ENCODE peak calls at places on chromosomes 3 and 15, in five cellular contexts. One of them, this sample, is unnamed.

GRCh38 chr15:58352026-58352929 is 79.5 kb upstream of the LIPC start:
- DNase-seq in islet precursor cell: no peak
- DNase-seq in AG09309: no peak
- DNase-seq in fibroblast of lung: no peak
- DNase-seq in iPS-NIHi11: no peak
- DNase-seq in this sample: no peak

GRCh38 chr3:185764168-185764988 is 60.5 kb downstream of the IGF2BP2 start:
- DNase-seq in islet precursor cell: peak; percentile 65
- DNase-seq in AG09309: no peak
- DNase-seq in fibroblast of lung: peak; percentile 56
- DNase-seq in iPS-NIHi11: no peak
- DNase-seq in this sample: peak; percentile 60

GRCh38 chr3:15064299-15064834 is 748 bp downstream of the MRPS25 start:
- DNase-seq in islet precursor cell: peak; percentile 66
- DNase-seq in AG09309: no peak
- DNase-seq in fibroblast of lung: peak; percentile 30
- DNase-seq in iPS-NIHi11: peak; percentile 37
- DNase-seq in this sample: peak; percentile 68

GRCh38 chr15:77944002-77944867 is 133.3 kb downstream of the TBC1D2B start:
- DNase-seq in islet precursor cell: peak; percentile 92
- DNase-seq in AG09309: peak; percentile 16
- DNase-seq in fibroblast of lung: peak; percentile 83
- DNase-seq in iPS-NIHi11: peak; percentile 68
- DNase-seq in this sample: peak; percentile 81

GRCh38 chr3:161415506-161416231 is 44.4 kb upstream of the SPTSSB start:
- DNase-seq in islet precursor cell: no peak
- DNase-seq in AG09309: peak; percentile 73
- DNase-seq in fibroblast of lung: peak; percentile 90
- DNase-seq in iPS-NIHi11: no peak
- DNase-seq in this sample: peak; percentile 82

GRCh38 chr3:185822221-185822956 is 2.5 kb downstream of the IGF2BP2 start:
- DNase-seq in islet precursor cell: no peak
- DNase-seq in AG09309: no peak
- DNase-seq in fibroblast of lung: peak; percentile 76
- DNase-seq in iPS-NIHi11: no peak
- DNase-seq in this sample: peak; percentile 54

GRCh38 chr3:127458698-127459097 is 131.8 kb downstream of the TPRA1 start:
- DNase-seq in islet precursor cell: peak; percentile 89
- DNase-seq in AG09309: no peak
- DNase-seq in fibroblast of lung: peak; percentile 6
- DNase-seq in iPS-NIHi11: peak; percentile 87
- DNase-seq in this sample: peak; percentile 34

GRCh38 chr3:185424435-185424834 is 61.5 kb downstream of the MAP3K13 start:
- DNase-seq in islet precursor cell: no peak
- DNase-seq in AG09309: no peak
- DNase-seq in fibroblast of lung: no peak
- DNase-seq in iPS-NIHi11: no peak
- DNase-seq in this sample: no peak

GRCh38 chr3:133509482-133509881 is 64.0 kb upstream of the CDV3 start:
- DNase-seq in islet precursor cell: no peak
- DNase-seq in AG09309: no peak
- DNase-seq in fibroblast of lung: no peak
- DNase-seq in iPS-NIHi11: no peak
- DNase-seq in this sample: no peak

GRCh38 chr15:63366451-63366850 is 15.2 kb downstream of the CA12 start:
- DNase-seq in islet precursor cell: no peak
- DNase-seq in AG09309: no peak
- DNase-seq in fibroblast of lung: peak; percentile 72
- DNase-seq in iPS-NIHi11: no peak
- DNase-seq in this sample: no peak

GRCh38 chr3:114498779-114499370 is 205.0 kb downstream of the TIGIT start:
- DNase-seq in islet precursor cell: peak; percentile 77
- DNase-seq in AG09309: peak; percentile 33
- DNase-seq in fibroblast of lung: peak; percentile 95
- DNase-seq in iPS-NIHi11: no peak
- DNase-seq in this sample: peak; percentile 92

GRCh38 chr3:2198880-2199279 is 100.2 kb downstream of the CNTN4 start:
- DNase-seq in islet precursor cell: no peak
- DNase-seq in AG09309: no peak
- DNase-seq in fibroblast of lung: no peak
- DNase-seq in iPS-NIHi11: no peak
- DNase-seq in this sample: no peak

GRCh38 chr3:141405025-141405424 is 36.7 kb downstream of the ZBTB38 start:
- DNase-seq in islet precursor cell: no peak
- DNase-seq in AG09309: peak; percentile 52
- DNase-seq in fibroblast of lung: peak; percentile 78
- DNase-seq in iPS-NIHi11: no peak
- DNase-seq in this sample: peak; percentile 81

GRCh38 chr15:63395730-63396545 is 14.3 kb upstream of the CA12 start:
- DNase-seq in islet precursor cell: no peak
- DNase-seq in AG09309: no peak
- DNase-seq in fibroblast of lung: no peak
- DNase-seq in iPS-NIHi11: no peak
- DNase-seq in this sample: no peak

GRCh38 chr15:28106294-28107110 is 7.4 kb upstream of the OCA2 start:
- DNase-seq in islet precursor cell: peak; percentile 60
- DNase-seq in AG09309: no peak
- DNase-seq in fibroblast of lung: peak; percentile 32
- DNase-seq in iPS-NIHi11: peak; percentile 62
- DNase-seq in this sample: peak; percentile 25

GRCh38 chr15:65249641-65250040 is 37.0 kb downstream of the PARP16 start:
- DNase-seq in islet precursor cell: no peak
- DNase-seq in AG09309: no peak
- DNase-seq in fibroblast of lung: no peak
- DNase-seq in iPS-NIHi11: no peak
- DNase-seq in this sample: no peak

GRCh38 chr3:115077501-115078250 is 69.4 kb downstream of the ZBTB20 start:
- DNase-seq in islet precursor cell: no peak
- DNase-seq in AG09309: no peak
- DNase-seq in fibroblast of lung: no peak
- DNase-seq in iPS-NIHi11: no peak
- DNase-seq in this sample: no peak

GRCh38 chr3:12959395-12959794 is 113.8 kb downstream of the IQSEC1 start:
- DNase-seq in islet precursor cell: no peak
- DNase-seq in AG09309: no peak
- DNase-seq in fibroblast of lung: no peak
- DNase-seq in iPS-NIHi11: no peak
- DNase-seq in this sample: no peak

GRCh38 chr3:132007617-132008016 is 27.2 kb downstream of the CPNE4 start:
- DNase-seq in islet precursor cell: no peak
- DNase-seq in AG09309: no peak
- DNase-seq in fibroblast of lung: no peak
- DNase-seq in iPS-NIHi11: no peak
- DNase-seq in this sample: no peak

GRCh38 chr15:59180946-59181345 is 25.7 kb upstream of the LDHAL6B start:
- DNase-seq in islet precursor cell: no peak
- DNase-seq in AG09309: no peak
- DNase-seq in fibroblast of lung: peak; percentile 73
- DNase-seq in iPS-NIHi11: no peak
- DNase-seq in this sample: peak; percentile 28

GRCh38 chr15:77942611-77943211 is 134.8 kb downstream of the TBC1D2B start:
- DNase-seq in islet precursor cell: no peak
- DNase-seq in AG09309: no peak
- DNase-seq in fibroblast of lung: no peak
- DNase-seq in iPS-NIHi11: no peak
- DNase-seq in this sample: no peak

GRCh38 chr3:21938267-21938681 is 187.3 kb upstream of the ZNF385D start:
- DNase-seq in islet precursor cell: peak; percentile 54
- DNase-seq in AG09309: no peak
- DNase-seq in fibroblast of lung: no peak
- DNase-seq in iPS-NIHi11: no peak
- DNase-seq in this sample: no peak

GRCh38 chr3:129213238-129213637 is 29.5 kb upstream of the CNBP start:
- DNase-seq in islet precursor cell: no peak
- DNase-seq in AG09309: no peak
- DNase-seq in fibroblast of lung: no peak
- DNase-seq in iPS-NIHi11: no peak
- DNase-seq in this sample: no peak

GRCh38 chr15:65027593-65027992 is 1.8 kb downstream of the MTFMT start:
- DNase-seq in islet precursor cell: no peak
- DNase-seq in AG09309: no peak
- DNase-seq in fibroblast of lung: no peak
- DNase-seq in iPS-NIHi11: no peak
- DNase-seq in this sample: no peak

GRCh38 chr3:126986001-126986400 is 3.1 kb downstream of the PLXNA1 start:
- DNase-seq in islet precursor cell: peak; percentile 80
- DNase-seq in AG09309: no peak
- DNase-seq in fibroblast of lung: peak; percentile 50
- DNase-seq in iPS-NIHi11: no peak
- DNase-seq in this sample: no peak

GRCh38 chr15:56824174-56824573 is 90.9 kb upstream of the ZNF280D start:
- DNase-seq in islet precursor cell: peak; percentile 56
- DNase-seq in AG09309: no peak
- DNase-seq in fibroblast of lung: peak; percentile 63
- DNase-seq in iPS-NIHi11: no peak
- DNase-seq in this sample: no peak

GRCh38 chr3:128372281-128372680 is 94.4 kb downstream of the DNAJB8 start:
- DNase-seq in islet precursor cell: no peak
- DNase-seq in AG09309: no peak
- DNase-seq in fibroblast of lung: no peak
- DNase-seq in iPS-NIHi11: no peak
- DNase-seq in this sample: no peak

GRCh38 chr15:56322444-56322843 is 42.8 kb upstream of the TEX9 start:
- DNase-seq in islet precursor cell: no peak
- DNase-seq in AG09309: no peak
- DNase-seq in fibroblast of lung: no peak
- DNase-seq in iPS-NIHi11: no peak
- DNase-seq in this sample: no peak